ENCODE peak calls at places on chromosomes 5 and 9, in five cellular contexts. S is ELF-1, D is neural crest cell, H is RWPE2, A is NCI-H1092. L is an unnamed sample.

GRCh38 chr5:169202969-169203368 is 98.0 kb downstream of the SLIT3 start:
- DNase-seq in S (no peak), D (no peak), H (no peak), A (no peak), L (no peak)

GRCh38 chr9:128972956-128973355 is 25.5 kb downstream of the NUP188 start:
- DNase-seq in S (no peak), D (no peak), H (no peak), A (no peak), L (no peak)

GRCh38 chr5:176980818-176981217 is 25.8 kb downstream of the UIMC1 start:
- DNase-seq in S (no peak), D (no peak), H (no peak), A (no peak), L (no peak)

GRCh38 chr5:64766105-64766504 is 2.4 kb downstream of the SREK1IP1 start:
- DNase-seq in S (no peak), D (no peak), H (peak; percentile 84), A (no peak), L (no peak)

GRCh38 chr9:74946686-74947085 is 6.0 kb downstream of the C9orf40 start:
- DNase-seq in S (no peak), D (no peak), H (no peak), A (no peak), L (no peak)

GRCh38 chr5:28328691-28329090 is 1290.3 kb upstream of the CDH9 start:
- DNase-seq in S (no peak), D (no peak), H (no peak), A (no peak), L (no peak)

GRCh38 chr5:10409504-10409903 is 32.2 kb upstream of the ROPN1L start:
- DNase-seq in S (no peak), D (no peak), H (no peak), A (no peak), L (no peak)

GRCh38 chr9:91572811-91573210 is 149.2 kb upstream of the NFIL3 start:
- DNase-seq in S (peak; percentile 15), D (no peak), H (no peak), A (no peak), L (no peak)

GRCh38 chr9:107751522-107752235 is 262.1 kb upstream of the KLF4 start:
- DNase-seq in S (peak; percentile 16), D (no peak), H (no peak), A (no peak), L (no peak)

GRCh38 chr5:64513492-64513891 is 7.7 kb downstream of the RGS7BP start:
- DNase-seq in S (no peak), D (no peak), H (no peak), A (no peak), L (no peak)

GRCh38 chr5:135442387-135443256 is 4.5 kb downstream of the DCANP1 start:
- DNase-seq in S (peak; percentile 44), D (no peak), H (peak; percentile 27), A (no peak), L (no peak)

GRCh38 chr9:86281577-86282076 is 711 bp downstream of the ISCA1 start:
- DNase-seq in S (peak; percentile 77), D (peak; percentile 67), H (peak; percentile 61), A (no peak), L (no peak)

GRCh38 chr9:2413196-2413840 is 208.3 kb upstream of the VLDLR start:
- DNase-seq in S (no peak), D (no peak), H (no peak), A (no peak), L (no peak)

GRCh38 chr9:81789751-81790150 is 100.4 kb upstream of the TLE1 start:
- DNase-seq in S (no peak), D (no peak), H (no peak), A (no peak), L (no peak)

GRCh38 chr9:122222741-122223140 is 6.0 kb downstream of the LHX6 start:
- DNase-seq in S (no peak), D (no peak), H (no peak), A (no peak), L (no peak)

GRCh38 chr9:76603448-76603895 is 144.5 kb downstream of the GCNT1 start:
- DNase-seq in S (no peak), D (no peak), H (no peak), A (no peak), L (no peak)

GRCh38 chr9:73216016-73216415 is 64.4 kb downstream of the ANXA1 start:
- DNase-seq in S (no peak), D (no peak), H (no peak), A (no peak), L (no peak)

GRCh38 chr5:17192191-17192590 is 25.2 kb upstream of the BASP1 start:
- DNase-seq in S (no peak), D (no peak), H (no peak), A (no peak), L (no peak)

GRCh38 chr9:37437010-37437409 is 14.5 kb downstream of the GRHPR start:
- DNase-seq in S (no peak), D (no peak), H (no peak), A (no peak), L (no peak)

GRCh38 chr5:107885601-107886000 is 214.9 kb upstream of the EFNA5 start:
- DNase-seq in S (no peak), D (no peak), H (no peak), A (no peak), L (no peak)

GRCh38 chr5:151038801-151039238 is 18.4 kb downstream of the GPX3 start:
- DNase-seq in S (no peak), D (no peak), H (no peak), A (no peak), L (no peak)

GRCh38 chr9:136995370-136995769 is 998 bp downstream of the CLIC3 start:
- DNase-seq in S (no peak), D (no peak), H (no peak), A (no peak), L (no peak)

GRCh38 chr9:35605336-35606137 is 475 bp downstream of the TESK1 start:
- DNase-seq in S (peak; percentile 27), D (peak; percentile 8), H (no peak), A (no peak), L (no peak)

GRCh38 chr9:120071760-120072159 is 508.2 kb downstream of the CDK5RAP2 start:
- DNase-seq in S (no peak), D (no peak), H (no peak), A (no peak), L (no peak)

GRCh38 chr5:17306726-17307091 is 89.3 kb downstream of the BASP1 start:
- DNase-seq in S (no peak), D (no peak), H (no peak), A (no peak), L (no peak)

GRCh38 chr9:70823284-70823683 is 298.1 kb downstream of the TRPM3 start:
- DNase-seq in S (no peak), D (no peak), H (no peak), A (no peak), L (no peak)

GRCh38 chr9:89878687-89879086 is 273.9 kb downstream of the GADD45G start:
- DNase-seq in S (no peak), D (no peak), H (peak; percentile 24), A (peak; percentile 71), L (peak; percentile 75)

GRCh38 chr9:38172601-38173000 is 103.6 kb upstream of the SHB start:
- DNase-seq in S (peak; percentile 93), D (no peak), H (no peak), A (no peak), L (no peak)